ENCODE peak calls at places on chromosomes 1 and 21, in seven cellular contexts. Q, W, D, G, L, V and M are unnamed samples.

GRCh38 chr1:185314416-185314815 is 2.6 kb downstream of the IVNS1ABP start:
- DNase-seq in Q (peak; percentile 46), W (no peak), D (no peak), G (no peak), L (no peak), V (no peak), M (peak; percentile 30)

GRCh38 chr1:92833840-92834239 is 2.0 kb downstream of the RPL5 start:
- DNase-seq in Q (no peak), W (no peak), D (no peak), G (no peak), L (no peak), V (no peak), M (no peak)

GRCh38 chr1:247574664-247575063 is 13.5 kb upstream of the OR2G2 start:
- DNase-seq in Q (no peak), W (no peak), D (no peak), G (no peak), L (no peak), V (no peak), M (no peak)

GRCh38 chr1:184270556-184270955 is 116.3 kb upstream of the C1orf21 start:
- DNase-seq in Q (peak; percentile 69), W (no peak), D (no peak), G (peak; percentile 7), L (no peak), V (peak; percentile 82), M (peak; percentile 76)

GRCh38 chr1:28915036-28915895 is 897 bp downstream of the EPB41 start:
- DNase-seq in Q (peak; percentile 72), W (peak; percentile 45), D (peak; percentile 31), G (no peak), L (no peak), V (peak; percentile 82), M (peak; percentile 52)

GRCh38 chr1:246689409-246689997 is 34.7 kb upstream of the SCCPDH start:
- DNase-seq in Q (peak; percentile 92), W (peak; percentile 46), D (peak; percentile 15), G (peak; percentile 25), L (peak; percentile 82), V (peak; percentile 86), M (peak; percentile 74)

GRCh38 chr1:86247553-86248279 is 91.1 kb upstream of the COL24A1 start:
- DNase-seq in Q (no peak), W (no peak), D (no peak), G (no peak), L (no peak), V (no peak), M (no peak)

GRCh38 chr1:152344463-152344862 is 15.3 kb downstream of the FLG2 start:
- DNase-seq in Q (no peak), W (no peak), D (no peak), G (no peak), L (no peak), V (no peak), M (no peak)

GRCh38 chr1:8390707-8391106 is 72.8 kb downstream of the SLC45A1 start:
- DNase-seq in Q (no peak), W (no peak), D (no peak), G (no peak), L (no peak), V (no peak), M (no peak)

GRCh38 chr1:87916965-87917364 is 588.3 kb downstream of the LMO4 start:
- DNase-seq in Q (no peak), W (no peak), D (no peak), G (no peak), L (no peak), V (no peak), M (no peak)

GRCh38 chr1:16156848-16157495 is 1.1 kb upstream of the EPHA2 start:
- DNase-seq in Q (no peak), W (no peak), D (no peak), G (no peak), L (peak; percentile 73), V (peak; percentile 74), M (peak; percentile 65)

GRCh38 chr1:6445062-6445763 is 20.6 kb downstream of the ESPN start:
- DNase-seq in Q (peak; percentile 76), W (no peak), D (no peak), G (no peak), L (no peak), V (peak; percentile 88), M (peak; percentile 57)

GRCh38 chr1:241022366-241022765 is 334.6 kb downstream of the RGS7 start:
- DNase-seq in Q (no peak), W (no peak), D (no peak), G (no peak), L (no peak), V (no peak), M (no peak)

GRCh38 chr1:179938752-179939151 is 15.9 kb upstream of the CEP350 start:
- DNase-seq in Q (no peak), W (no peak), D (no peak), G (no peak), L (no peak), V (no peak), M (peak; percentile 84)

GRCh38 chr1:47618222-47618720 is 180.4 kb downstream of the FOXD2 start:
- DNase-seq in Q (no peak), W (no peak), D (no peak), G (no peak), L (no peak), V (peak; percentile 19), M (no peak)

GRCh38 chr1:54487571-54488050 is 60.4 kb upstream of the ACOT11 start:
- DNase-seq in Q (peak; percentile 59), W (no peak), D (no peak), G (no peak), L (no peak), V (peak; percentile 77), M (no peak)

GRCh38 chr21:32021319-32022027 is 148.7 kb downstream of the HUNK start:
- DNase-seq in Q (no peak), W (no peak), D (no peak), G (no peak), L (peak; percentile 86), V (no peak), M (no peak)

GRCh38 chr1:64489707-64490106 is 19.8 kb downstream of the CACHD1 start:
- DNase-seq in Q (no peak), W (no peak), D (no peak), G (no peak), L (no peak), V (no peak), M (no peak)

DNA sequence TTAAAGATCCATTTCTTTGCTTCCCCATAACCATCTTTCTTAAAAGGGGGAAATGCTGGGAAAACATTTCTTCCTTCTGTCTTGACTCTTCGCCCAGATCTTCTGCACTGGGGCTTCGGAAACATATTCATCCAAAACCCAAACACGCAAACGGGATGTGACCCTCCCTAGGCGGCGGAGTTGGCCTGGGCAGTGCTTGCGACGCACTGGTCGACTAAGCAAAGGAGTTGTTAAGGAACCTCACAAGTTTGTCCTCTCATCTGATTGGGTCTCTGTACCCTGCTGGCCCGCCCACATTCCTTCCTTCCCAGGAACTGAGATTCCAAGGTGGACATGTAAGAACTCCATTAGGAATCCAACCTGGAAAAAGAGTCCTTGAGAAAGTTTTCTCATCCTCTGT is 2.5 kb downstream of the ADAMTS5 start:
- DNase-seq in Q (peak; percentile 74), W (no peak), D (peak; percentile 83), G (no peak), L (peak; percentile 82), V (peak; percentile 88), M (no peak)
- H3K27me3 ChIP-seq in Q (peaks cover 54% of the 10 kb centered on the region), W (peaks cover 7% of the 10 kb centered on the region), D (no peaks in the 10 kb centered on the region), G (no peaks in the 10 kb centered on the region), L (no peaks in the 10 kb centered on the region), V (peaks cover 41% of the 10 kb centered on the region), M (peaks cover 60% of the 10 kb centered on the region)

GRCh38 chr1:154614247-154614646 is 6.3 kb upstream of the ADAR start:
- DNase-seq in Q (peak; percentile 47), W (no peak), D (no peak), G (no peak), L (no peak), V (peak; percentile 73), M (no peak)

GRCh38 chr1:154608522-154609294 is 722 bp upstream of the ADAR start:
- DNase-seq in Q (peak; percentile 89), W (peak; percentile 75), D (peak; percentile 44), G (no peak), L (peak; percentile 82), V (peak; percentile 92), M (peak; percentile 61)

GRCh38 chr1:154607748-154608521 is at the start of gene ADAR:
- DNase-seq in Q (peak; percentile 90), W (peak; percentile 62), D (peak; percentile 91), G (no peak), L (peak; percentile 94), V (peak; percentile 88), M (peak; percentile 81)

GRCh38 chr1:154609398-154610380 is 1.7 kb upstream of the ADAR start:
- DNase-seq in Q (peak; percentile 86), W (no peak), D (no peak), G (peak; percentile 77), L (no peak), V (peak; percentile 85), M (no peak)

GRCh38 chr1:154611150-154611865 is 3.3 kb upstream of the ADAR start:
- DNase-seq in Q (peak; percentile 44), W (no peak), D (no peak), G (no peak), L (no peak), V (no peak), M (no peak)
- H3K27ac ChIP-seq in Q (peak overlapping the region; percentile 76), W (no peak overlapping the region), D (no peak overlapping the region), G (no peak overlapping the region), L (no peak overlapping the region), V (no peak overlapping the region), M (no peak overlapping the region)

GRCh38 chr1:226117330-226117729 is 54.8 kb downstream of the H3-3A start:
- DNase-seq in Q (no peak), W (no peak), D (no peak), G (no peak), L (no peak), V (no peak), M (no peak)
- H3K4me3 ChIP-seq in Q (no peak overlapping the region), W (no peak overlapping the region), D (no peak overlapping the region), G (no peak overlapping the region), L (no peak overlapping the region), V (no peak overlapping the region), M (no peak overlapping the region)

DNA sequence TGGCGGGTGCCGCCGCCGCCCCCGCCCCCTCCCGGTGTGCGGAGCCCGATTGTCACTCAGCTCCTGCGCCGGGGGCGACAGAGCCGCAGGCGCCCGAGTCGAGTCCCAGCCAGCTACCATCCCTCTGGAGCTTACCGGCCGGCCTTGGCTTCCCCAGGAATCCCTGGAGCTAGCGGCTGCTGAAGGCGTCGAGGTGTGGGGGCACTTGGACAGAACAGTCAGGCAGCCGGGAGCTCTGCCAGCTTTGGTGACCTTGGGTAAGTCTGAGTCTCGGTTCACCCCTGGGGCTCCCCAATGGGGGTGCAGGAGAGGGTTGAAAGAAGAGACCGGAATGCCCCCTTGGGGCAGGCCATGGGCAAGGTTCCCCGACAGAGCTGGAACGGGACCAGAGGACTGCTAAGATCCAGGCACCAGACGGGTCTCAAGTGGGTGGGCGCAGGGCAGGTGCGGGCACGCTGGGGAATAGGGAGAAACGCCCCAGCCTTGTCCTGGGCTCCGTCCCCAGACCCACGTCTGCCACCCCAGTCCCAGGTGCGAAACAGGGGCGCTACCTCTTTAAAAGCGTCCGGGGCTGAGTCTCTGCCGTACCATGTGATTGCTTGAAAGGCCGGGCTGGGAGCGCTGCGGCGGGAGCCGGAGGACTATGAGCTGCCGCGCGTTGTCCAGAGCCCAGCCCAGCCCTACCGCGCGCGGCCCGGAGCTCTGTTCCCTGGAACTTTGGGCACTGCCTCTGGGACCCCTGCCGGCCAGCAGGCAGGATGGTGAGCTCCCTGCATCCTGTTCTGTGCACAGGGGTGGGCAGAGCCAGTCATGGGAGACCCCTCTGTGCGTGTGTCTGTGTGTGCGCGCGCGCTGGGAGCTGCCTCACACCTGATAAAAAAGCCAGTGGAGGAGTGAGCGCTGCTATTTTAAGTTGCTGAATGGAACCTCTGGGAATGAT is at the start of gene ADORA1:
- DNase-seq in Q (peak; percentile 94), W (peak; percentile 57), D (peak; percentile 21), G (no peak), L (peak; percentile 88), V (peak; percentile 93), M (peak; percentile 91)
- H3K27me3 ChIP-seq in Q (peaks cover 35% of the 10 kb centered on the region), W (no peaks in the 10 kb centered on the region), D (no peaks in the 10 kb centered on the region), G (peaks cover 5% of the 10 kb centered on the region), L (no peaks in the 10 kb centered on the region), V (peaks cover 8% of the 10 kb centered on the region), M (no peaks in the 10 kb centered on the region)